ENCODE peak calls at places on chromosome 13, in nine cellular contexts. Y, E, M, W, X, A, O, B and P are unnamed samples.
A peak's percentile ranks its signal among the peaks of the same experiment; 100 is the strongest.

GRCh38 chr13:91348906-91349435 is 1.5 kb downstream of the MIR17HG start:
- DNase-seq in Y (peak; percentile 69), E (peak; percentile 95), M (peak; percentile 99), W (peak; percentile 92), X (peak; percentile 98), A (peak; percentile 81), O (peak; percentile 83), B (peak; percentile 95), P (no peak)

GRCh38 chr13:75357576-75358295 is 124.2 kb downstream of the TBC1D4 start:
- DNase-seq in Y (no peak), E (peak; percentile 77), M (peak; percentile 16), W (no peak), X (peak; percentile 26), A (peak; percentile 50), O (peak; percentile 76), B (no peak), P (peak; percentile 28)

GRCh38 chr13:97226788-97227627 is 4.9 kb downstream of the MBNL2 start:
- DNase-seq in Y (no peak), E (peak; percentile 63), M (peak; percentile 72), W (no peak), X (no peak), A (no peak), O (no peak), B (peak; percentile 74), P (no peak)

GRCh38 chr13:20351279-20352022 is 119.3 kb upstream of the GJB6 start:
- DNase-seq in Y (no peak), E (no peak), M (no peak), W (peak; percentile 53), X (no peak), A (peak; percentile 89), O (peak; percentile 90), B (no peak), P (peak; percentile 20)

GRCh38 chr13:50901701-50902100 is 7.9 kb upstream of the RNASEH2B start:
- DNase-seq in Y (no peak), E (no peak), M (peak; percentile 30), W (no peak), X (no peak), A (no peak), O (no peak), B (no peak), P (no peak)

GRCh38 chr13:68304287-68304893 is 1074.3 kb upstream of the PCDH9 start:
- DNase-seq in Y (peak; percentile 30), E (peak; percentile 12), M (peak; percentile 23), W (no peak), X (peak; percentile 6), A (no peak), O (peak; percentile 61), B (no peak), P (peak; percentile 37)

GRCh38 chr13:73275163-73275562 is 216.4 kb downstream of the KLF5 start:
- DNase-seq in Y (no peak), E (no peak), M (no peak), W (no peak), X (no peak), A (no peak), O (no peak), B (no peak), P (no peak)

GRCh38 chr13:109743706-109744453 is 42.5 kb downstream of the IRS2 start:
- DNase-seq in Y (no peak), E (peak; percentile 3), M (peak; percentile 42), W (no peak), X (peak; percentile 82), A (peak; percentile 66), O (peak; percentile 87), B (peak; percentile 38), P (no peak)

GRCh38 chr13:110915874-110916670 is 1.2 kb upstream of the ANKRD10 start:
- DNase-seq in Y (no peak), E (no peak), M (no peak), W (no peak), X (no peak), A (peak; percentile 89), O (peak; percentile 31), B (no peak), P (no peak)

GRCh38 chr13:44573071-44573470 is 3.1 kb downstream of the TSC22D1 start:
- DNase-seq in Y (no peak), E (no peak), M (no peak), W (no peak), X (no peak), A (no peak), O (no peak), B (no peak), P (no peak)

GRCh38 chr13:34577051-34577450 is 365.0 kb upstream of the NBEA start:
- DNase-seq in Y (no peak), E (no peak), M (no peak), W (no peak), X (no peak), A (peak; percentile 76), O (peak; percentile 8), B (no peak), P (no peak)

GRCh38 chr13:40190656-40191100 is 475.8 kb downstream of the FOXO1 start:
- DNase-seq in Y (no peak), E (peak; percentile 60), M (peak; percentile 62), W (no peak), X (peak; percentile 36), A (peak; percentile 57), O (peak; percentile 33), B (no peak), P (no peak)

DNA sequence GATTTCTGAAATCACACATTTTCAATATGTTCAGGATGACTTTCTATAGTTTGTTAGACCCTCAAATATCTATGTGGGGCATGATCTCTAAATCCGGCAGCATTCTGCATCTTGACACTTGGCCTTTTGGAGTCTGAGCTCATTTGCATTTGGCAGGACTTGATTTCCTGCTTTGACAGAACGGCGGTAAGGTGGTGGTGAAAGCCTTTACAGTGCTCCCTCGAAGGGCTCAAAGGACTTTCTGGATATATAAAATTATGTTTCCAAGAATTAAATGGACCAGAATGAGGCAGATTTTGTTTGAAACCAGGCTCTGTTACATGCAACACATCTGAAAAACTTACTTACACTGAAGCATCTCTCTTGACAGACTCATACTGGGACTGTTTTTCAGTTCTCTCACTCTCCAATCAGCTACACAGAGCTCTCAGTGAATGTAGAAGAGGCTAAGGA is 207.3 kb downstream of the SPRY2 start:
- DNase-seq in Y (no peak), E (no peak), M (peak; percentile 40), W (no peak), X (no peak), A (no peak), O (no peak), B (peak; percentile 44), P (no peak)
- H3K4me3 ChIP-seq in Y (peak overlapping the region; percentile 57), E (no peak overlapping the region), M (no peak overlapping the region), W (no peak overlapping the region), X (no peak overlapping the region), A (no peak overlapping the region), O (no peak overlapping the region), B (no peak overlapping the region), P (peak overlapping the region; percentile 47)

GRCh38 chr13:98653471-98653985 is 76.6 kb upstream of the STK24 start:
- DNase-seq in Y (peak; percentile 59), E (peak; percentile 83), M (peak; percentile 95), W (peak; percentile 81), X (peak; percentile 99), A (peak; percentile 67), O (peak; percentile 84), B (peak; percentile 89), P (peak; percentile 32)

GRCh38 chr13:98656223-98656622 is 79.3 kb upstream of the STK24 start:
- DNase-seq in Y (no peak), E (no peak), M (no peak), W (no peak), X (no peak), A (no peak), O (no peak), B (no peak), P (no peak)

GRCh38 chr13:98652721-98653470 is 76.0 kb upstream of the STK24 start:
- DNase-seq in Y (no peak), E (no peak), M (no peak), W (no peak), X (no peak), A (no peak), O (no peak), B (no peak), P (no peak)

GRCh38 chr13:98657506-98658085 is 80.7 kb upstream of the STK24 start:
- DNase-seq in Y (no peak), E (no peak), M (no peak), W (no peak), X (no peak), A (peak; percentile 58), O (no peak), B (no peak), P (no peak)

DNA sequence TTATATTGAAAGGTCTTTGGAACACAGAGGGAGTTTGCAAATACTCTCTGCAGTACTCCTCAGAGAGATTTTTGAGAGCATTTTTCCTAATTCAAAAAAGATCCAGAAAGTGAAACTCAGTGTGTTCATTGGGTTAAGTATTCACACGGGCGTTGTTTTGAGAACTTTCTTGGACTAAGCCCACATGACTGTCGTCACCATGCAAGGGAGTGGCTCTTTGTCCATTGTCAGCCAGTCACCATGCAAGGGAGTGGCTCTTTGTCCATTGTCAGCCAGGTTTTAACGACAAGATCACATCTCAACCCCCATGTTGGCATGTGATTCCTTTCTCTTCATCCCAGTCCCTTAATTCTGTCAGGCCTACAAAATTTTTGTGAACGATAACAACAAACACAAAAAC is 81.2 kb upstream of the STK24 start:
- DNase-seq in Y (no peak), E (no peak), M (peak; percentile 58), W (no peak), X (no peak), A (peak; percentile 63), O (no peak), B (peak; percentile 38), P (no peak)
- H3K4me3 ChIP-seq in Y (no peak overlapping the region), E (no peak overlapping the region), M (no peak overlapping the region), W (no peak overlapping the region), X (no peak overlapping the region), A (peak overlapping the region; percentile 26), O (no peak overlapping the region), B (no peak overlapping the region), P (no peak overlapping the region)

DNA sequence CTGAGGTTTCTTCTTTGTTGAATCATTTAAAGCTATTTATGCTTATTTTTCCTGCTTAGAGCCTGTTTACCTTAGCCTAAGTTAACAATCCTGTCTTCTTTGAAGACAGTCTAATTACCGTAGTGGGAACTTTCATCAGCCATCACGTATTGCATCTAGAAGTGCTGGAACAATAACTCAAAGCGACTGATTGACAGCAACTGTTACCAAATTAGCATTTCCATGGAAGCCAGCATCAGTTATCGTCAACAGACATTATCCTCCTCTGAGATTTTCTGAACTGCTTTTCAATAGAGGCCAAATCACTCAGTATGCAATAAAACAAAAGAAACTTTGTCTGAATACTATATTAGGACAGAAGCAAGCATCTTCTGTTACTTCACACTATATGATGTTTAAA is 433.3 kb upstream of the SLITRK1 start:
- DNase-seq in Y (no peak), E (no peak), M (no peak), W (no peak), X (no peak), A (no peak), O (no peak), B (no peak), P (no peak)
- H3K4me3 ChIP-seq in Y (no peak overlapping the region), E (no peak overlapping the region), M (no peak overlapping the region), W (no peak overlapping the region), X (no peak overlapping the region), A (no peak overlapping the region), O (no peak overlapping the region), B (no peak overlapping the region), P (no peak overlapping the region)

DNA sequence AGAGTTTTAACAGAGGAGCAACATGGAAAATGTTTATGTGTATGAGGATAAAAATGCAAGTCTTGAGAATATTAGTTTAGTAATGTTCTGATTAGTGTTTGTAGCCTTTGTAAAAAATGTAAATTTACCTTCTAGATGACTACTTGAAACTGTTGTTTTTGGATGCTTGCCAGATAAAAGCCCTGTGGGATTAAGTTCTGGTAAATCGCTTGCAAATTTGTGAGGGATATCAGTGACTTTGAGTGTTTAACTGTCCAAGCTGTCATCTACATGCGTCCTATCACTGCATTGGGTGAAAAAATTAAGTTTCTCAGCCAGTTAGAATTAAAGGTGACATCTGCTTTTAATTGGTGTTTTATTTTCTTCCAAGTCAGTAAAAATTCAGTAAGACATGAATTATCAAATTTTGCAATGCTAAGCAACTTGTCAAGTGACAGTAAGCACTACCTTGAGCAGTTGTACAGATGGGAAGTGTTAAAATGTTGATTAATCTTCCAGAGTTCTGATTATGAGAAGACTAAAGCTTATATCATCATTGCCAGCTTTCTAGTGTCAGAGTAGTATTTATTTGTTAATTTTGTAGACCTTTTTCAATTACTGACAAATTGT is 88.0 kb downstream of the PCCA start:
- DNase-seq in Y (no peak), E (no peak), M (no peak), W (no peak), X (no peak), A (peak; percentile 18), O (no peak), B (no peak), P (peak; percentile 75)
- H3K4me3 ChIP-seq in Y (no peak overlapping the region), E (no peak overlapping the region), M (no peak overlapping the region), W (no peak overlapping the region), X (no peak overlapping the region), A (no peak overlapping the region), O (no peak overlapping the region), B (no peak overlapping the region), P (peak overlapping the region; percentile 58)